ENCODE peak calls at places on chromosomes 11 and 22, in four cellular contexts. One of them, this sample, is unnamed.
A peak's percentile ranks its signal among the peaks of the same experiment; 100 is the strongest.

GRCh38 chr11:62544521-62545436 is 1.8 kb downstream of the AHNAK start:
- DNase-seq in HL-60: no peak
- DNase-seq in cardiac fibroblast: no peak
- DNase-seq in kidney epithelial cell: no peak
- DNase-seq in this sample: peak; percentile 22

GRCh38 chr11:44613081-44613628 is 47.7 kb downstream of the CD82 start:
- DNase-seq in HL-60: no peak
- DNase-seq in cardiac fibroblast: no peak
- DNase-seq in kidney epithelial cell: no peak
- DNase-seq in this sample: no peak

GRCh38 chr11:12123799-12124198 is 13.4 kb downstream of the MICAL2 start:
- DNase-seq in HL-60: no peak
- DNase-seq in cardiac fibroblast: peak; percentile 55
- DNase-seq in kidney epithelial cell: no peak
- DNase-seq in this sample: peak; percentile 48

GRCh38 chr11:62055970-62056369 is 67.8 kb upstream of the INCENP start:
- DNase-seq in HL-60: no peak
- DNase-seq in cardiac fibroblast: no peak
- DNase-seq in kidney epithelial cell: no peak
- DNase-seq in this sample: no peak

GRCh38 chr11:69001301-69002081 is 11.6 kb downstream of the MRGPRF start:
- DNase-seq in HL-60: no peak
- DNase-seq in cardiac fibroblast: no peak
- DNase-seq in kidney epithelial cell: no peak
- DNase-seq in this sample: no peak

GRCh38 chr11:19958218-19958617 is 202.1 kb downstream of the DBX1 start:
- DNase-seq in HL-60: no peak
- DNase-seq in cardiac fibroblast: peak; percentile 40
- DNase-seq in kidney epithelial cell: no peak
- DNase-seq in this sample: no peak

GRCh38 chr11:120146413-120147093 is 8.6 kb upstream of the TRIM29 start:
- DNase-seq in HL-60: no peak
- DNase-seq in cardiac fibroblast: no peak
- DNase-seq in kidney epithelial cell: no peak
- DNase-seq in this sample: no peak

GRCh38 chr22:39208013-39208680 is 36.6 kb downstream of the PDGFB start:
- DNase-seq in HL-60: no peak
- DNase-seq in cardiac fibroblast: no peak
- DNase-seq in kidney epithelial cell: no peak
- DNase-seq in this sample: no peak

GRCh38 chr22:48099251-48099650 is 1336.8 kb downstream of the TBC1D22A start:
- DNase-seq in HL-60: no peak
- DNase-seq in cardiac fibroblast: no peak
- DNase-seq in kidney epithelial cell: no peak
- DNase-seq in this sample: no peak

GRCh38 chr22:25898707-25899365 is 156.8 kb downstream of the MYO18B start:
- DNase-seq in HL-60: peak; percentile 6
- DNase-seq in cardiac fibroblast: no peak
- DNase-seq in kidney epithelial cell: no peak
- DNase-seq in this sample: no peak

GRCh38 chr11:102530558-102530957 is at the start of gene MMP7:
- DNase-seq in HL-60: no peak
- DNase-seq in cardiac fibroblast: peak; percentile 15
- DNase-seq in kidney epithelial cell: peak; percentile 64
- DNase-seq in this sample: peak; percentile 60

GRCh38 chr11:7994581-7995278 is 7.6 kb downstream of the EIF3F start:
- DNase-seq in HL-60: no peak
- DNase-seq in cardiac fibroblast: no peak
- DNase-seq in kidney epithelial cell: no peak
- DNase-seq in this sample: no peak

GRCh38 chr11:121634889-121635288 is 182.1 kb upstream of the SORL1-AS1 start:
- DNase-seq in HL-60: peak; percentile 8
- DNase-seq in cardiac fibroblast: peak; percentile 84
- DNase-seq in kidney epithelial cell: no peak
- DNase-seq in this sample: peak; percentile 93

GRCh38 chr11:69816671-69817070 is 2.5 kb downstream of the FGF3 start:
- DNase-seq in HL-60: no peak
- DNase-seq in cardiac fibroblast: no peak
- DNase-seq in kidney epithelial cell: no peak
- DNase-seq in this sample: no peak

GRCh38 chr11:60914620-60915249 is 777 bp downstream of the TMEM109 start:
- DNase-seq in HL-60: no peak
- DNase-seq in cardiac fibroblast: peak; percentile 26
- DNase-seq in kidney epithelial cell: no peak
- DNase-seq in this sample: peak; percentile 30

GRCh38 chr11:7486731-7487130 is 1.4 kb downstream of the OLFML1 start:
- DNase-seq in HL-60: no peak
- DNase-seq in cardiac fibroblast: no peak
- DNase-seq in kidney epithelial cell: no peak
- DNase-seq in this sample: peak; percentile 40

GRCh38 chr11:119369035-119369925 is 12.2 kb downstream of the USP2 start:
- DNase-seq in HL-60: no peak
- DNase-seq in cardiac fibroblast: no peak
- DNase-seq in kidney epithelial cell: no peak
- DNase-seq in this sample: no peak

GRCh38 chr22:49862408-49862776 is 8.7 kb downstream of the ZBED4 start:
- DNase-seq in HL-60: no peak
- DNase-seq in cardiac fibroblast: peak; percentile 47
- DNase-seq in kidney epithelial cell: no peak
- DNase-seq in this sample: peak; percentile 12

GRCh38 chr11:11230802-11231562 is 122.1 kb downstream of the CSNK2A3 start:
- DNase-seq in HL-60: no peak
- DNase-seq in cardiac fibroblast: no peak
- DNase-seq in kidney epithelial cell: no peak
- DNase-seq in this sample: no peak

GRCh38 chr11:21260101-21260500 is 590.7 kb downstream of the NELL1 start:
- DNase-seq in HL-60: no peak
- DNase-seq in cardiac fibroblast: no peak
- DNase-seq in kidney epithelial cell: no peak
- DNase-seq in this sample: no peak

GRCh38 chr22:17743661-17744411 is 30.4 kb downstream of the BID start:
- DNase-seq in HL-60: no peak
- DNase-seq in cardiac fibroblast: no peak
- DNase-seq in kidney epithelial cell: no peak
- DNase-seq in this sample: no peak

GRCh38 chr11:65504671-65505433 is 6.0 kb downstream of the MALAT1 start:
- DNase-seq in HL-60: no peak
- DNase-seq in cardiac fibroblast: peak; percentile 72
- DNase-seq in kidney epithelial cell: no peak
- DNase-seq in this sample: peak; percentile 74

GRCh38 chr11:63602296-63602695 is 11.9 kb downstream of the PLAAT3 start:
- DNase-seq in HL-60: no peak
- DNase-seq in cardiac fibroblast: peak; percentile 86
- DNase-seq in kidney epithelial cell: no peak
- DNase-seq in this sample: peak; percentile 87

GRCh38 chr11:110299006-110299785 is 2.8 kb upstream of the RDX start:
- DNase-seq in HL-60: no peak
- DNase-seq in cardiac fibroblast: no peak
- DNase-seq in kidney epithelial cell: no peak
- DNase-seq in this sample: no peak

GRCh38 chr22:22137891-22138290 is 106.7 kb upstream of the VPREB1 start:
- DNase-seq in HL-60: no peak
- DNase-seq in cardiac fibroblast: no peak
- DNase-seq in kidney epithelial cell: no peak
- DNase-seq in this sample: no peak

GRCh38 chr11:69204246-69205124 is 48.8 kb downstream of the SMIM38 start:
- DNase-seq in HL-60: no peak
- DNase-seq in cardiac fibroblast: no peak
- DNase-seq in kidney epithelial cell: no peak
- DNase-seq in this sample: no peak

GRCh38 chr11:72263363-72263762 is 19.4 kb upstream of the PHOX2A start:
- DNase-seq in HL-60: no peak
- DNase-seq in cardiac fibroblast: peak; percentile 35
- DNase-seq in kidney epithelial cell: peak; percentile 23
- DNase-seq in this sample: peak; percentile 67

GRCh38 chr22:28742562-28742962 is 723 bp downstream of the HSCB start:
- DNase-seq in HL-60: peak; percentile 61
- DNase-seq in cardiac fibroblast: no peak
- DNase-seq in kidney epithelial cell: no peak
- DNase-seq in this sample: no peak

GRCh38 chr11:112748713-112749481 is 212.3 kb upstream of the NCAM1 start:
- DNase-seq in HL-60: no peak
- DNase-seq in cardiac fibroblast: no peak
- DNase-seq in kidney epithelial cell: no peak
- DNase-seq in this sample: no peak
- TF ChIP-seq CTCF in HL-60: no peak
- TF ChIP-seq CTCF in cardiac fibroblast: no peak
- TF ChIP-seq CTCF in kidney epithelial cell: no peak
- TF ChIP-seq CTCF in this sample: no peak

DNA sequence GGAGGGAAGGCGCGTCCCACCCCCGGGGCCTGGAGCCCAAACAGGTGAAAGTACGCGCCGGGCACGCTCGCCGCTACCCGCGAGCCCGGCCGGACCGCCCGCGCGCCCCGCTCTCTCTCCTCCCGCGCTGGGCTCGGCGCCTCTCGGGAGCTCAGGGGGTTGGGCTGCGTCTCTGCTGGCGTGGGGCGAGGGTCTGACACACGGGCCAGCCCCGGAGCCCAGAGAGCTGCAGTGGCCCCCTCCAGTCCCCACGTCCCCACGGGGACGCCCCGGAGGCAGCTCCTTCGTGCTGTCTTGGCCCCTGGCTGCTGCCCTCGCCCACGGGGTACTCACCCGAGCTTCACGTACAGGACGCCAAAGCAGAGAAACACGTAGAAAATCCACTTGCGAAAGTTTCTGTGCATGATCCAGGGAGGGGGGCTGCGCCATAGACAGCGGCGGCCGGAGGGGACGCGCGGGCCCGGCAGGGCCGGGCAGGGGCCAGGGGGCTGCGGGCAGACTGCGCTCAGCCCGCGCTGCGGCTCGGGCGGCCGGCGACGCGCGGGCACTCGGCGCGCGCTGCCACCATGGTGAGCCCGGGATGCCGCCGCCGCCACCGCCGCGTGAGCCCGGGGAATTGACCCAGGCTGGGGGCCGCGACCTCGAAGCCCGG is 485 bp downstream of the WNT7B start:
- DNase-seq in HL-60: no peak
- DNase-seq in cardiac fibroblast: no peak
- DNase-seq in kidney epithelial cell: no peak
- DNase-seq in this sample: no peak
- H3K4me3 ChIP-seq in HL-60: peak overlapping the region; percentile 14
- H3K4me3 ChIP-seq in cardiac fibroblast: no peak overlapping the region
- H3K4me3 ChIP-seq in kidney epithelial cell: peak overlapping the region; percentile 50
- H3K4me3 ChIP-seq in this sample: peak overlapping the region; percentile 41

DNA sequence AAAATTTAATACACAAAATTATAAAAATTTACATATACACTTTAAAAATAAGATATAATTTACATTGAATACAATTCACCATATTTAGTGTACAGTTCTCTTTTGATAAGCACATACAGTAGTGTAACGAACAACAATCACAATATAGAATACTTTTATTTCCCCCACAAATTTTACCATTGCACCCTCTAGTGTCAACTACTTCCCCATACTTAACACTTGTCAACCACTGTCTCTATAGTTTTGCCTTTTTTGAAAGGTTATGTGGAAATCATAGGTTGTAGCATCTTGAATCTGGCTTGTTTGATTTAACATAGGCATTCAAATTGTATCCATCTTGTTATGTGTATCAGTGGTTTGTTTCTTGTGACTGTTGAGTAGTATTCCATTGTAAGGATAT is 21.3 kb upstream of the PANX1 start:
- DNase-seq in HL-60: no peak
- DNase-seq in cardiac fibroblast: no peak
- DNase-seq in kidney epithelial cell: no peak
- DNase-seq in this sample: no peak
- TF ChIP-seq CTCF in HL-60: no peak
- TF ChIP-seq CTCF in cardiac fibroblast: peak; percentile 24
- TF ChIP-seq CTCF in kidney epithelial cell: no peak
- TF ChIP-seq CTCF in this sample: peak; percentile 13

DNA sequence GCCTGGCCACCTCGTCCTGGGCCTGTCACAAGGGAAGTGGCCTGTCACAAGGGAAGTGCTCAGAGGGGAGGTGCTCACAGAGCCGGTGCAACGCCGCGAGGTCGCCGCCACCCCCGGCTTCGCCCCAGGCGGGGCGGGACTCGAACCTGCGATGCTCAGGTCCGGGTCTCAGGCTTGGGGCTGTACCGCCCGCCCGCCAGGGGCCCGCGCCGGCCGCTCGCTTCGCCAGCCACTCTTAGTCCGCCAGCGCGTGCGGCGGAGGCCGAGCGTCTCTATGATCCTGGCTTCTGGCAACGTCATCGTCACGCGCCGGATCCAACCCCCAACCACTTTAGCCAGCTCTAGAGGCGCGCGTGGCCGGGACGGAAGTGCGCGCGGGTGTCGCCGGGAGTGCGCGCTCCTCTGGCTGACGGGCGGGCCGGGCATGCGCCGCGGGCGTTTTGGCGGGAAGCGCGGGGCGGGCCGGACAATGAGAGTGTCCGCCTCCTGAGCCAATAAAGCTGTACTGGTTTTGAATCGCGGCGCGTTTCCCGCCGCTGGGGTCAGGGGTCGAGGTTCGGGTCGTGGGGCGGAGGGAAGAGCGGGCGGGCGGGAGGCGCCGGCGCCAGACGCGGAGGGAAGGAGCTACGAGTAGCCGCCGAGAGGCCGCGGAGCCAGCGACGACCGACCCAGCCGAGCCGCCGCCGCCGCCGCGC is at the start of gene TRMT2A:
- DNase-seq in HL-60: peak; percentile 98
- DNase-seq in cardiac fibroblast: peak; percentile 99
- DNase-seq in kidney epithelial cell: peak; percentile 75
- DNase-seq in this sample: peak; percentile 98
- H3K4me3 ChIP-seq in HL-60: peak within 1 kb of the TSS; percentile 98
- H3K4me3 ChIP-seq in cardiac fibroblast: peak within 1 kb of the TSS; percentile 98
- H3K4me3 ChIP-seq in kidney epithelial cell: peak within 1 kb of the TSS; percentile 90
- H3K4me3 ChIP-seq in this sample: peak within 1 kb of the TSS; percentile 98

This sample was measured in fibroblast of the aortic adventitia.